ENCODE peak calls at places on chromosome 11, in eight cellular contexts. M is stimulated activated CD4-positive, alpha-beta T cell treated with anti-CD3 and anti-CD28 coated beads, Interleukin-2, amount 100 ng/mL, for 24 hours; Z is ovary; F is GM12865; U is kidney epithelial cell; N is EL; R is nephron progenitor cell; A is NCI-H1092 treated with DMSO at 0.1 percent for 48 hours. G is an unnamed sample.

GRCh38 chr11:123159146-123159857 is 35.7 kb downstream of the CLMP start:
- DNase-seq in Z (no peak), R (no peak), A (no peak), M (peak; percentile 12), U (no peak), F (peak; percentile 42), N (no peak), G (no peak)

GRCh38 chr11:73387594-73388021 is 11.4 kb downstream of the RELT start:
- DNase-seq in U (no peak), N (no peak), M (no peak), F (no peak), R (peak; percentile 68), Z (no peak), A (peak; percentile 53), G (no peak)

GRCh38 chr11:35725880-35726279 is 63.3 kb downstream of the TRIM44 start:
- DNase-seq in N (peak; percentile 76), U (peak; percentile 35), R (no peak), F (no peak), Z (no peak), A (no peak), M (no peak), G (no peak)

GRCh38 chr11:103924166-103925013 is 112.0 kb upstream of the DDI1 start:
- DNase-seq in N (no peak), Z (no peak), F (no peak), M (no peak), A (no peak), U (no peak), R (no peak), G (no peak)

GRCh38 chr11:46675288-46675851 is 25.0 kb downstream of the ARHGAP1 start:
- DNase-seq in Z (no peak), N (peak; percentile 54), F (no peak), M (no peak), R (no peak), A (no peak), U (no peak), G (no peak)

GRCh38 chr11:100777118-100777517 is 90.0 kb downstream of the ARHGAP42 start:
- DNase-seq in U (peak; percentile 85), A (no peak), M (no peak), Z (no peak), N (no peak), R (no peak), F (no peak), G (no peak)

GRCh38 chr11:108142304-108142703 is 20.9 kb downstream of the ACAT1 start:
- DNase-seq in R (no peak), N (no peak), M (no peak), Z (no peak), F (no peak), A (no peak), U (no peak), G (no peak)

GRCh38 chr11:83543918-83544491 is 257.8 kb upstream of the CCDC90B start:
- DNase-seq in N (no peak), A (no peak), M (no peak), Z (no peak), U (no peak), R (no peak), F (no peak), G (no peak)

GRCh38 chr11:109733245-109733644 is 311.3 kb downstream of the C11orf87 start:
- DNase-seq in F (no peak), U (no peak), N (peak; percentile 68), A (no peak), Z (no peak), R (no peak), M (no peak), G (no peak)

GRCh38 chr11:72058416-72059034 is 21.8 kb downstream of the NUMA1 start:
- DNase-seq in U (no peak), Z (no peak), M (no peak), A (no peak), F (no peak), N (peak; percentile 69), R (no peak), G (no peak)

GRCh38 chr11:72718101-72718501 is 34.1 kb downstream of the ARAP1 start:
- DNase-seq in F (no peak), Z (no peak), U (no peak), N (no peak), A (no peak), M (no peak), R (no peak), G (no peak)

G was measured in activated CD4-positive, alpha-beta memory T cell treated with anti-CD3 and anti-CD28 coated beads, Interleukin-2, amount 10 ng/mL, durations not matched to agents 7 days and 5 days.